ENCODE peak calls at places on chromosome 21, in ten cellular contexts. W, I, O, F, Y, T, H, N, L and B are unnamed samples.
A peak's percentile ranks its signal among the peaks of the same experiment; 100 is the strongest.

GRCh38 chr21:38766987-38767722 is 38.6 kb upstream of the ETS2 start:
- DNase-seq in N (no peak), H (no peak), Y (no peak), I (no peak), W (no peak), F (no peak), T (no peak), O (peak; percentile 99), L (no peak), B (peak; percentile 47)

GRCh38 chr21:34545079-34545884 is 33.3 kb upstream of the KCNE1 start:
- DNase-seq in L (peak; percentile 53), H (no peak), F (peak; percentile 89), N (peak; percentile 39), Y (peak; percentile 67), W (peak; percentile 90), T (peak; percentile 91), I (peak; percentile 87), O (peak; percentile 81), B (peak; percentile 34)

GRCh38 chr21:38751379-38752050 is 54.2 kb upstream of the ETS2 start:
- DNase-seq in H (no peak), W (peak; percentile 95), L (no peak), O (no peak), Y (peak; percentile 46), I (peak; percentile 93), T (peak; percentile 95), F (peak; percentile 77), N (peak; percentile 30), B (no peak)

GRCh38 chr21:38979271-38980196 is 173.8 kb downstream of the ETS2 start:
- DNase-seq in H (peak; percentile 62), F (peak; percentile 52), T (no peak), O (no peak), Y (no peak), L (peak; percentile 26), W (peak; percentile 48), N (no peak), I (peak; percentile 47), B (peak; percentile 77)

GRCh38 chr21:45538381-45539045 is 3.7 kb downstream of the SLC19A1 start:
- DNase-seq in F (no peak), I (no peak), N (no peak), W (no peak), H (no peak), O (no peak), T (no peak), L (no peak), Y (no peak), B (no peak)

GRCh38 chr21:45299864-45300785 is 12.4 kb upstream of the POFUT2 start:
- DNase-seq in Y (no peak), L (no peak), W (peak; percentile 87), H (no peak), N (no peak), I (peak; percentile 85), O (no peak), T (no peak), F (peak; percentile 53), B (no peak)

GRCh38 chr21:38914531-38915385 is 109.0 kb downstream of the ETS2 start:
- DNase-seq in T (peak; percentile 43), I (peak; percentile 55), Y (no peak), N (no peak), F (no peak), W (peak; percentile 40), O (no peak), H (no peak), L (peak; percentile 46), B (peak; percentile 43)

GRCh38 chr21:16536661-16537359 is 807.0 kb downstream of the USP25 start:
- DNase-seq in H (no peak), W (peak; percentile 64), F (peak; percentile 75), L (no peak), I (peak; percentile 49), T (peak; percentile 76), N (peak; percentile 65), O (no peak), Y (no peak), B (peak; percentile 44)

GRCh38 chr21:46096997-46097825 is 701 bp upstream of the COL6A2 start:
- DNase-seq in T (no peak), H (no peak), W (no peak), Y (no peak), F (peak; percentile 40), I (no peak), O (no peak), N (no peak), L (peak; percentile 14), B (no peak)

GRCh38 chr21:34822957-34823356 is 154.2 kb downstream of the CLIC6 start:
- DNase-seq in L (peak; percentile 68), N (no peak), I (peak; percentile 62), H (no peak), W (peak; percentile 54), O (no peak), T (peak; percentile 59), Y (no peak), F (no peak), B (peak; percentile 92)

GRCh38 chr21:35335951-35336446 is 286.9 kb upstream of the RUNX1 start:
- DNase-seq in L (no peak), H (no peak), N (no peak), W (no peak), F (no peak), O (no peak), T (no peak), Y (no peak), I (no peak), B (no peak)

GRCh38 chr21:44711327-44712202 is at the start of gene TSPEAR:
- DNase-seq in H (no peak), O (no peak), F (no peak), L (peak; percentile 46), T (no peak), W (no peak), I (no peak), Y (no peak), N (no peak), B (no peak)

GRCh38 chr21:45112371-45112770 is 38.0 kb downstream of the ADARB1 start:
- DNase-seq in F (no peak), I (no peak), T (no peak), Y (no peak), W (peak; percentile 26), N (no peak), H (no peak), O (no peak), L (no peak), B (no peak)

GRCh38 chr21:45293214-45293725 is 5.6 kb upstream of the POFUT2 start:
- DNase-seq in N (no peak), W (peak; percentile 42), T (peak; percentile 45), H (no peak), F (peak; percentile 38), I (peak; percentile 49), Y (peak; percentile 28), L (peak; percentile 43), O (no peak), B (no peak)

DNA sequence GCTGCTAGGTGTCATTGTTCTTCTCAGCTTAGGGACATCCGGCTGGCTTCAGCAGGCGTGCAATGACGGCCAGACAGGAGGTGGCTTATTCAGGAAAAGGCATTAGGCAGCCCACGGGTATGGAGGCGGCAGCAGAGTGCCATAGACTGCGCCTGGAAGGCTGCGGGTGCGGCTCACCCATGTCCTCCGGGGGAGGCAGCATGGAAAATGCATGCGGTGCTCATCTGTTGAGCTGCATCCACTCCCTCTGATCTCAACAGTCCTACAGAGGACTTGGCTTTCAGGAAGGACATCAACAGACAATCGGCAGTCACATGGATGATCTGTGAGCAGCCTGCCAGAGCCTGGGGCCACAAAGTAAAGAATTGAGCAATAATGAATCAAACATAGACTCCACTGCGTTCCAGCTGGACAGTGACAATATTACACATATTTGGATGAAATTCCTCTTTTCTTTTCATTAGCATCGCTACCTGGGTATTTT is 42.9 kb downstream of the UMODL1 start:
- DNase-seq in Y (no peak), L (no peak), T (no peak), I (no peak), W (no peak), F (no peak), H (no peak), O (no peak), N (no peak), B (peak; percentile 74)
- TF ChIP-seq CTCF in Y (no peak), L (no peak), T (no peak), I (no peak), W (no peak), F (peak; percentile 1), H (no peak), O (no peak), N (no peak), B (peak; percentile 45)

DNA sequence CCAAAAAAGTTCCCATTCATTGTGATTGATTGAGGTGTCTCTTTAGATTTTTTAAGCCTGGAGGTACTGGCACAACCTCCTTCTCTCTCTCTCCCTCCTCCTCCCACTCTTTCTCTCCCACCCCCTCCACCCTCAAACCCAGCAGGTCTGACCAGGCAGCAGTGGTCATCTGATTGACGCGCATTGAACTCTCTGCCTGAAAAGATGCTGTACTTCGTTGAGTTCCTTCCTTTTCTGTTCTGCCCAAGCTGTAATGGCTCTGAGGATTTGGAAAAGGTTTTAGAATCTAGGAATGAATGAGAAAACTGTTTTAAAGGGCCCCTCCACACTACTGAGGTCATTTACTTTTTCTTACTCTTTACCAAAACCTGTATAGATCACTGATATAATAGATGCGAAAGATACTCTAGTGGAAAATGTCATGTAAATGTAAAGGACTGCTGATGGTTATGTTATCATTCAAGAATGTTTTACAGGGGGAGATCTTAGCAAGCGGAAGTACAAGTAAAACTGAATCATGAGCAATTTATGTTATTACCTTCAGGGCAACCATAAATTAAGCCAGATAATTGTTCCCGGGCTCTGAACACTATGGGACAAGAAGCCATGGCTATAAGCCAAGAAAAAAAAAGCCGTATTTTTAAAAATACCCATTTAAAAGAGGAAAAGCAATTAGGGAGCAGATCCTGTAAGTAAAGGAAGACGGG is 25.2 kb upstream of the DYRK1A start:
- DNase-seq in W (peak; percentile 9), H (no peak), I (no peak), L (no peak), N (peak; percentile 62), T (peak; percentile 15), F (no peak), Y (no peak), O (no peak), B (peak; percentile 52)
- H3K4me3 ChIP-seq in W (no peak overlapping the region), H (no peak overlapping the region), I (no peak overlapping the region), L (no peak overlapping the region), N (no peak overlapping the region), T (no peak overlapping the region), F (no peak overlapping the region), Y (no peak overlapping the region), O (no peak overlapping the region), B (no peak overlapping the region)

DNA sequence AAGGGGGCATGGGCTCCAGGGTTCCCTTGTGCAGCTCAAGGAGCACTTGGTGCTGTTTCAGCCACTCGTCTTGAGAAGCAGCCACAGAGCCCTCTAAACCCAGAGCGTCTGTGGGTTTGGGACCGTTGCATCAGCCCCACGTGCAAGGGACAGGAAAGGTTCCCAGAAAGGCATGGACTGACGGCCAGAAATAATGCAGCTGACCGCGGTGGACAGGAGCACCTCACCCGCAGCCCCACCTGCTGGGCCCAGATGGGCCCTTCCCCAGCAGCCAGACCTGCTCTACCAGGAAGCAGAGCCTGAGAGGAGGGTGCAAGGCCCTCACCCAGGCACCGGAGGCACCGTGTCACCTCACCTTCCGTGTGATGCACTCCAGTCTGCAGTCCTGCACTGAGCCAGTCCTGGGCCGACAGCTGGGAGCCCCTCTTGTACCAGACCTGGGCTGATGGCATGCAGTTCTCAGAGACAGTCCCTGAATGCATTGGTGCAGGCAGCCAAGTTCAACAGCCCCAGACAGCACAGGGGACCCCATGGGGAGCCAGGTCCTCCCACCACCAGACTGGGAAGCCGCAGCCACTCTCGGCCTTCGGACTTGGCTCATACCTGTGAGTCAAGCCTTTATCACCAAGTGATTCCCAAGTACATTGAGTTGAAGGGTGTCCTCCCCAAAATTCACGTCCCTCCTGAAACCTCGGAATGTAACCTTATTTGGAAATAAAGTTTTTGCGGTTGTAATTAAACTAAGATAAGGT is 4.8 kb upstream of the TFF3 start:
- DNase-seq in O (no peak), Y (no peak), H (no peak), F (no peak), N (no peak), L (no peak), I (no peak), W (no peak), T (no peak), B (no peak)
- TF ChIP-seq CTCF in O (no peak), Y (no peak), H (peak; percentile 37), F (no peak), N (no peak), L (no peak), I (no peak), W (no peak), T (no peak), B (no peak)

GRCh38 chr21:41611966-41612606 is 104.1 kb upstream of the TMPRSS2 start:
- DNase-seq in N (no peak), Y (no peak), L (peak; percentile 77), I (peak; percentile 20), F (no peak), O (peak; percentile 81), T (peak; percentile 48), H (no peak), W (no peak), B (peak; percentile 82)
- H3K4me3 ChIP-seq in N (no peak overlapping the region), Y (no peak overlapping the region), L (no peak overlapping the region), I (no peak overlapping the region), F (no peak overlapping the region), O (no peak overlapping the region), T (no peak overlapping the region), H (no peak overlapping the region), W (no peak overlapping the region), B (no peak overlapping the region)